ENCODE peak calls at places on chromosome 19, in ten cellular contexts. A is NCI-H345; L is A172; B is substantia nigra; M is CD8-positive, alpha-beta memory T cell; U is PC-3; Y is neuronal stem cell; T is NCI-H748 treated with DMSO at 0.1 percent for 48 hours; F is NCI-H526; V is stimulated activated CD4-positive, alpha-beta T cell treated with anti-CD3 and anti-CD28 coated beads, TNF-alpha, amount 100 ng/mL, for 1 hour. D is an unnamed sample.
A peak's percentile ranks its signal among the peaks of the same experiment; 100 is the strongest.

GRCh38 chr19:4709440-4710280 is 14.0 kb downstream of the DPP9 start:
- DNase-seq in A (no peak), L (peak; percentile 44), B (no peak), M (no peak), U (no peak), Y (no peak), T (no peak), F (no peak), V (no peak), D (no peak)

GRCh38 chr19:48596679-48597465 is 9.7 kb upstream of the SPACA4 start:
- DNase-seq in A (no peak), L (no peak), B (no peak), M (peak; percentile 47), U (no peak), Y (no peak), T (no peak), F (no peak), V (no peak), D (no peak)

GRCh38 chr19:23099966-23100365 is 16.9 kb upstream of the ZNF730 start:
- DNase-seq in A (no peak), L (no peak), B (no peak), M (no peak), U (no peak), Y (no peak), T (no peak), F (no peak), V (no peak), D (no peak)

GRCh38 chr19:29622191-29623070 is 16.3 kb downstream of the POP4 start:
- DNase-seq in A (no peak), L (peak; percentile 29), B (no peak), M (peak; percentile 31), U (peak; percentile 12), Y (no peak), T (no peak), F (no peak), V (no peak), D (no peak)

GRCh38 chr19:46288896-46289588 is 7.8 kb upstream of the HIF3A start:
- DNase-seq in A (no peak), L (peak; percentile 91), B (no peak), M (no peak), U (peak; percentile 90), Y (no peak), T (no peak), F (no peak), V (no peak), D (no peak)

GRCh38 chr19:16293133-16294085 is 31.2 kb upstream of the KLF2 start:
- DNase-seq in A (no peak), L (peak; percentile 92), B (no peak), M (no peak), U (peak; percentile 90), Y (no peak), T (no peak), F (no peak), V (no peak), D (no peak)

GRCh38 chr19:14248578-14249011 is 42.6 kb upstream of the ADGRL1 start:
- DNase-seq in A (peak; percentile 28), L (no peak), B (peak; percentile 35), M (peak; percentile 44), U (peak; percentile 43), Y (peak; percentile 87), T (no peak), F (peak; percentile 27), V (no peak), D (peak; percentile 67)

GRCh38 chr19:38287604-38288003 is 16.4 kb upstream of the C19orf33 start:
- DNase-seq in A (no peak), L (no peak), B (no peak), M (no peak), U (no peak), Y (no peak), T (no peak), F (no peak), V (no peak), D (peak; percentile 23)

GRCh38 chr19:19575411-19575810 is 37.3 kb downstream of the CILP2 start:
- DNase-seq in A (peak; percentile 46), L (no peak), B (no peak), M (no peak), U (no peak), Y (no peak), T (peak; percentile 76), F (no peak), V (no peak), D (no peak)

GRCh38 chr19:55369651-55370304 is 485 bp downstream of the IL11 start:
- DNase-seq in A (no peak), L (peak; percentile 78), B (no peak), M (peak; percentile 25), U (peak; percentile 72), Y (peak; percentile 63), T (peak; percentile 78), F (peak; percentile 45), V (no peak), D (no peak)

GRCh38 chr19:5361407-5361806 is 20.8 kb upstream of the PTPRS start:
- DNase-seq in A (no peak), L (no peak), B (no peak), M (no peak), U (no peak), Y (no peak), T (no peak), F (no peak), V (no peak), D (no peak)

GRCh38 chr19:15550847-15551182 is 42.5 kb downstream of the CYP4F22 start:
- DNase-seq in A (no peak), L (no peak), B (no peak), M (no peak), U (no peak), Y (no peak), T (peak; percentile 2), F (no peak), V (no peak), D (no peak)

GRCh38 chr19:54312436-54313362 is at the start of gene LILRA5:
- DNase-seq in A (no peak), L (no peak), B (no peak), M (no peak), U (no peak), Y (no peak), T (no peak), F (no peak), V (no peak), D (no peak)

GRCh38 chr19:28498404-28498976 is 714.5 kb downstream of the UQCRFS1 start:
- DNase-seq in A (no peak), L (peak; percentile 55), B (no peak), M (no peak), U (no peak), Y (no peak), T (no peak), F (no peak), V (no peak), D (no peak)

GRCh38 chr19:49421878-49422202 is 1.4 kb downstream of the PTH2 start:
- DNase-seq in A (no peak), L (no peak), B (no peak), M (no peak), U (no peak), Y (no peak), T (no peak), F (no peak), V (no peak), D (no peak)

GRCh38 chr19:4051175-4052101 is 15.3 kb downstream of the ZBTB7A start:
- DNase-seq in A (no peak), L (peak; percentile 85), B (no peak), M (no peak), U (peak; percentile 63), Y (no peak), T (no peak), F (no peak), V (no peak), D (no peak)

GRCh38 chr19:3547301-3547731 is 8.3 kb downstream of the TEKTIP1 start:
- DNase-seq in A (no peak), L (no peak), B (no peak), M (no peak), U (peak; percentile 24), Y (no peak), T (no peak), F (no peak), V (no peak), D (no peak)

GRCh38 chr19:50969413-50969760 is at the start of gene KLK6:
- DNase-seq in A (no peak), L (no peak), B (peak; percentile 50), M (no peak), U (peak; percentile 98), Y (no peak), T (no peak), F (no peak), V (no peak), D (peak; percentile 87)

GRCh38 chr19:42286349-42287016 is 15.4 kb upstream of the PRR19 start:
- DNase-seq in A (no peak), L (no peak), B (no peak), M (no peak), U (no peak), Y (no peak), T (no peak), F (no peak), V (no peak), D (no peak)

GRCh38 chr19:38691938-38692457 is 44.5 kb downstream of the ACTN4 start:
- DNase-seq in A (no peak), L (peak; percentile 98), B (no peak), M (no peak), U (no peak), Y (no peak), T (no peak), F (no peak), V (no peak), D (no peak)

GRCh38 chr19:54211214-54211613 is 10.6 kb downstream of the RPS9 start:
- DNase-seq in A (no peak), L (no peak), B (no peak), M (no peak), U (no peak), Y (no peak), T (no peak), F (no peak), V (no peak), D (no peak)

GRCh38 chr19:28140201-28140600 is 1072.8 kb downstream of the UQCRFS1 start:
- DNase-seq in A (no peak), L (no peak), B (no peak), M (no peak), U (no peak), Y (no peak), T (no peak), F (no peak), V (no peak), D (no peak)

GRCh38 chr19:16025108-16026101 is 50.9 kb upstream of the TPM4 start:
- DNase-seq in A (no peak), L (peak; percentile 86), B (no peak), M (no peak), U (peak; percentile 71), Y (no peak), T (no peak), F (no peak), V (no peak), D (no peak)

GRCh38 chr19:12090807-12091206 is 26.3 kb downstream of the ZNF844 start:
- DNase-seq in A (peak; percentile 2), L (no peak), B (no peak), M (peak; percentile 32), U (peak; percentile 35), Y (peak; percentile 46), T (peak; percentile 0), F (peak; percentile 25), V (no peak), D (peak; percentile 9)

GRCh38 chr19:47097396-47098217 is 16.0 kb downstream of the ZC3H4 start:
- DNase-seq in A (no peak), L (no peak), B (peak; percentile 27), M (no peak), U (no peak), Y (no peak), T (no peak), F (no peak), V (no peak), D (peak; percentile 27)

GRCh38 chr19:30719189-30719990 is 347.2 kb downstream of the ZNF536 start:
- DNase-seq in A (no peak), L (peak; percentile 35), B (peak; percentile 12), M (no peak), U (no peak), Y (no peak), T (peak; percentile 12), F (no peak), V (no peak), D (no peak)

GRCh38 chr19:56107626-56108351 is 13.3 kb downstream of the ZNF787 start:
- DNase-seq in A (no peak), L (no peak), B (no peak), M (no peak), U (no peak), Y (no peak), T (no peak), F (no peak), V (no peak), D (peak; percentile 11)

GRCh38 chr19:43636121-43636683 is 3.4 kb downstream of the CADM4 start:
- DNase-seq in A (no peak), L (peak; percentile 89), B (peak; percentile 62), M (no peak), U (no peak), Y (peak; percentile 45), T (no peak), F (no peak), V (no peak), D (peak; percentile 73)

D was measured in nucleus accumbens.